ENCODE peak calls at places on chromosome 18, in nine cellular contexts. M is heart left ventricle, S is IMR-90, L is sigmoid colon, Z is A549, F is ovary, E is endothelial cell of umbilical vein, U is suprapubic skin, K is Peyer's patch. I is an unnamed sample.

GRCh38 chr18:80181642-80182461 is 65.5 kb downstream of the PARD6G start:
- DNase-seq in M (no peak), S (no peak), L (no peak), Z (no peak), F (peak; percentile 61), E (no peak), U (no peak), K (no peak), I (no peak)

GRCh38 chr18:56458770-56459450 is 179.5 kb downstream of the TXNL1 start:
- DNase-seq in M (no peak), S (no peak), L (no peak), Z (no peak), F (no peak), E (no peak), U (no peak), K (no peak), I (no peak)

GRCh38 chr18:26549103-26549485 is 741 bp upstream of the KCTD1 start:
- DNase-seq in M (peak; percentile 68), S (peak; percentile 31), L (peak; percentile 69), Z (peak; percentile 57), F (no peak), E (peak; percentile 41), U (no peak), K (no peak), I (no peak)

GRCh38 chr18:629303-630150 is 27.9 kb upstream of the TYMS start:
- DNase-seq in M (no peak), S (no peak), L (no peak), Z (no peak), F (no peak), E (no peak), U (no peak), K (no peak), I (no peak)

GRCh38 chr18:68275616-68276015 is 439.3 kb downstream of the TMX3 start:
- DNase-seq in M (no peak), S (peak; percentile 93), L (no peak), Z (no peak), F (no peak), E (peak; percentile 28), U (no peak), K (no peak), I (no peak)

GRCh38 chr18:11689031-11689971 is at the start of gene GNAL:
- DNase-seq in M (peak; percentile 86), S (peak; percentile 85), L (peak; percentile 88), Z (peak; percentile 90), F (peak; percentile 69), E (peak; percentile 60), U (peak; percentile 86), K (peak; percentile 28), I (no peak)

GRCh38 chr18:36328916-36329315 is 31.4 kb downstream of the FHOD3 start:
- DNase-seq in M (no peak), S (no peak), L (no peak), Z (no peak), F (no peak), E (no peak), U (no peak), K (no peak), I (no peak)

GRCh38 chr18:10410472-10411300 is 43.7 kb upstream of the APCDD1 start:
- DNase-seq in M (no peak), S (no peak), L (no peak), Z (no peak), F (no peak), E (no peak), U (no peak), K (no peak), I (no peak)

GRCh38 chr18:59783138-59783537 is 85.9 kb upstream of the CCBE1 start:
- DNase-seq in M (no peak), S (peak; percentile 74), L (no peak), Z (peak; percentile 74), F (no peak), E (peak; percentile 30), U (no peak), K (no peak), I (no peak)

GRCh38 chr18:37483221-37483971 is 82.2 kb downstream of the CELF4 start:
- DNase-seq in M (no peak), S (peak; percentile 25), L (no peak), Z (peak; percentile 11), F (no peak), E (peak; percentile 7), U (no peak), K (no peak), I (no peak)

GRCh38 chr18:78638889-78639596 is 340.6 kb upstream of the SALL3 start:
- DNase-seq in M (no peak), S (no peak), L (no peak), Z (no peak), F (no peak), E (no peak), U (no peak), K (no peak), I (no peak)

GRCh38 chr18:29449424-29449823 is 1272.5 kb upstream of the CDH2 start:
- DNase-seq in M (no peak), S (peak; percentile 16), L (no peak), Z (no peak), F (no peak), E (peak; percentile 31), U (no peak), K (no peak), I (no peak)

GRCh38 chr18:76493213-76494107 is 1.6 kb downstream of the ZNF516 start:
- DNase-seq in M (no peak), S (peak; percentile 72), L (no peak), Z (peak; percentile 19), F (peak; percentile 57), E (peak; percentile 51), U (no peak), K (no peak), I (no peak)

GRCh38 chr18:44626807-44627206 is 53.9 kb upstream of the SETBP1 start:
- DNase-seq in M (no peak), S (no peak), L (no peak), Z (no peak), F (no peak), E (no peak), U (no peak), K (no peak), I (no peak)

GRCh38 chr18:50659091-50660003 is 99.5 kb downstream of the MAPK4 start:
- DNase-seq in M (no peak), S (peak; percentile 5), L (peak; percentile 80), Z (peak; percentile 44), F (no peak), E (no peak), U (no peak), K (no peak), I (no peak)

GRCh38 chr18:22556271-22556990 is 138.7 kb upstream of the CTAGE1 start:
- DNase-seq in M (peak; percentile 79), S (peak; percentile 38), L (peak; percentile 78), Z (no peak), F (peak; percentile 71), E (peak; percentile 74), U (no peak), K (no peak), I (no peak)

GRCh38 chr18:7980136-7980535 is 413.0 kb downstream of the PTPRM start:
- DNase-seq in M (no peak), S (no peak), L (no peak), Z (no peak), F (no peak), E (no peak), U (no peak), K (no peak), I (no peak)

GRCh38 chr18:54712315-54712714 is 116.0 kb upstream of the RAB27B start:
- DNase-seq in M (no peak), S (peak; percentile 87), L (no peak), Z (peak; percentile 10), F (no peak), E (peak; percentile 76), U (no peak), K (no peak), I (no peak)

GRCh38 chr18:34624551-34624950 is 85.5 kb upstream of the DTNA start:
- DNase-seq in M (no peak), S (peak; percentile 4), L (no peak), Z (no peak), F (no peak), E (peak; percentile 66), U (no peak), K (no peak), I (no peak)

GRCh38 chr18:35535297-35535696 is 37.5 kb upstream of the INO80C start:
- DNase-seq in M (no peak), S (no peak), L (no peak), Z (no peak), F (no peak), E (no peak), U (no peak), K (no peak), I (no peak)

GRCh38 chr18:50331691-50332090 is 43.2 kb upstream of the SKA1 start:
- DNase-seq in M (no peak), S (no peak), L (no peak), Z (no peak), F (no peak), E (no peak), U (no peak), K (no peak), I (no peak)

GRCh38 chr18:14925281-14925709 is 177.3 kb downstream of the ANKRD30B start:
- DNase-seq in M (no peak), S (no peak), L (no peak), Z (no peak), F (no peak), E (no peak), U (peak; percentile 64), K (no peak), I (no peak)

GRCh38 chr18:47050468-47050867 is 15.0 kb upstream of the ELOA2 start:
- DNase-seq in M (no peak), S (peak; percentile 60), L (no peak), Z (peak; percentile 50), F (no peak), E (peak; percentile 51), U (no peak), K (no peak), I (no peak)

GRCh38 chr18:58320907-58321561 is 277.0 kb downstream of the NEDD4L start:
- DNase-seq in M (no peak), S (no peak), L (no peak), Z (no peak), F (no peak), E (no peak), U (no peak), K (no peak), I (no peak)
- H3K27ac ChIP-seq in M (no peak overlapping the region), S (no peak overlapping the region), L (peak overlapping the region; percentile 14), Z (no peak overlapping the region), F (no peak overlapping the region), E (no peak overlapping the region), U (peak overlapping the region; percentile 47), K (no peak overlapping the region), I (no peak overlapping the region)

GRCh38 chr18:62522510-62523254 is at the start of gene ZCCHC2:
- DNase-seq in M (peak; percentile 99), S (peak; percentile 96), L (peak; percentile 99), Z (peak; percentile 96), F (peak; percentile 99), E (peak; percentile 99), U (peak; percentile 99), K (peak; percentile 96), I (peak; percentile 87)
- TF ChIP-seq POLR2A in M (peak; percentile 89), S (peak; percentile 65), L (peak; percentile 63), Z (peak; percentile 51), F (peak; percentile 90), E (peak; percentile 79), U (no peak), K (peak; percentile 94), I (peak; percentile 88)

GRCh38 chr18:62425465-62426190 is 97.2 kb upstream of the ZCCHC2 start:
- DNase-seq in M (no peak), S (peak; percentile 96), L (peak; percentile 94), Z (peak; percentile 90), F (peak; percentile 73), E (peak; percentile 98), U (no peak), K (peak; percentile 50), I (no peak)
- H3K4me3 ChIP-seq in M (peak overlapping the region; percentile 44), S (peak overlapping the region; percentile 22), L (peak overlapping the region; percentile 35), Z (peak overlapping the region; percentile 29), F (peak overlapping the region; percentile 18), E (peak overlapping the region; percentile 64), U (peak overlapping the region; percentile 39), K (no peak overlapping the region), I (no peak overlapping the region)

GRCh38 chr18:6741786-6742185 is 12.3 kb downstream of the ARHGAP28 start:
- DNase-seq in M (no peak), S (no peak), L (no peak), Z (no peak), F (no peak), E (no peak), U (no peak), K (no peak), I (no peak)
- H3K27ac ChIP-seq in M (peak overlapping the region; percentile 70), S (peak overlapping the region; percentile 89), L (peak overlapping the region; percentile 53), Z (no peak overlapping the region), F (peak overlapping the region; percentile 83), E (peak overlapping the region; percentile 70), U (peak overlapping the region; percentile 70), K (peak overlapping the region; percentile 11), I (no peak overlapping the region)